ENCODE peak calls at places on chromosomes 16 and 17, in four cellular contexts. T is NCI-H187, K is head of caudate nucleus, Z is ELR. O is an unnamed sample.

GRCh38 chr16:88790312-88791150 is 5.5 kb upstream of the PIEZO1 start:
- DNase-seq in T (no peak), K (no peak), Z (peak), O (no peak)

GRCh38 chr16:84061236-84061830 is 18.7 kb upstream of the SLC38A8 start:
- DNase-seq in T (no peak), K (no peak), Z (no peak), O (no peak)

GRCh38 chr16:9364721-9365693 is 273.6 kb downstream of the HAPSTR1 start:
- DNase-seq in T (no peak), K (peak), Z (no peak), O (no peak)

GRCh38 chr17:7405413-7405881 is 1.6 kb upstream of the TMEM256 start:
- DNase-seq in T (no peak), K (peak), Z (peak), O (no peak)

GRCh38 chr17:46770818-46771600 is 47.5 kb downstream of the WNT3 start:
- DNase-seq in T (no peak), K (peak), Z (peak), O (peak)

GRCh38 chr17:34443832-34444469 is 80.9 kb upstream of the CCL1 start:
- DNase-seq in T (no peak), K (peak), Z (peak), O (no peak)

GRCh38 chr16:71555230-71555891 is 21.5 kb downstream of the TAT start:
- DNase-seq in T (no peak), K (no peak), Z (no peak), O (no peak)

GRCh38 chr17:83053021-83053778 is 26.2 kb upstream of the METRNL start:
- DNase-seq in T (no peak), K (no peak), Z (no peak), O (no peak)

GRCh38 chr17:30235386-30236296 is at the start of gene SLC6A4:
- DNase-seq in T (no peak), K (no peak), Z (peak), O (no peak)

GRCh38 chr16:3983081-3983520 is 102.6 kb upstream of the CREBBP start:
- DNase-seq in T (no peak), K (peak), Z (peak), O (peak)

GRCh38 chr16:24849641-24850040 is 3.9 kb downstream of the SLC5A11 start:
- DNase-seq in T (no peak), K (no peak), Z (no peak), O (no peak)

GRCh38 chr17:79083191-79083971 is 8.8 kb downstream of the ENGASE start:
- DNase-seq in T (no peak), K (no peak), Z (no peak), O (no peak)

GRCh38 chr16:66427036-66427446 is at the start of gene BEAN1:
- DNase-seq in T (no peak), K (no peak), Z (peak), O (no peak)

GRCh38 chr16:84700518-84701277 is 898 bp downstream of the USP10 start:
- DNase-seq in T (no peak), K (peak), Z (peak), O (peak)

GRCh38 chr16:53434436-53435065 is at the start of gene RBL2:
- DNase-seq in T (peak), K (peak), Z (peak), O (peak)

GRCh38 chr17:81870155-81870977 is 771 bp downstream of the ARHGDIA start:
- DNase-seq in T (no peak), K (no peak), Z (peak), O (peak)

GRCh38 chr17:43018932-43019331 is 3.3 kb downstream of the VAT1 start:
- DNase-seq in T (no peak), K (no peak), Z (no peak), O (no peak)

GRCh38 chr17:36133629-36134259 is 30.1 kb downstream of the CCL4 start:
- DNase-seq in T (peak), K (no peak), Z (no peak), O (no peak)

GRCh38 chr16:75341934-75342811 is 90.7 kb upstream of the BCAR1 start:
- DNase-seq in T (no peak), K (no peak), Z (peak), O (peak)

GRCh38 chr17:44910231-44911106 is 4.8 kb downstream of the GFAP start:
- DNase-seq in T (no peak), K (no peak), Z (no peak), O (no peak)

GRCh38 chr16:28210979-28211505 is 723 bp downstream of the XPO6 start:
- DNase-seq in T (no peak), K (peak), Z (peak), O (peak)

GRCh38 chr17:740240-741055 is 8.1 kb downstream of the TLCD3A start:
- DNase-seq in T (no peak), K (peak), Z (no peak), O (no peak)

GRCh38 chr17:2695243-2695960 is 16.2 kb downstream of the CLUH start:
- DNase-seq in T (no peak), K (no peak), Z (no peak), O (no peak)

GRCh38 chr17:67123692-67124091 is 79.3 kb downstream of the CACNG1 start:
- DNase-seq in T (no peak), K (no peak), Z (no peak), O (no peak)

GRCh38 chr16:67928561-67929364 is 2.9 kb downstream of the CTRL start:
- DNase-seq in T (peak), K (peak), Z (peak), O (peak)

GRCh38 chr17:73746314-73747073 is 102.2 kb upstream of the SDK2 start:
- DNase-seq in T (no peak), K (no peak), Z (no peak), O (no peak)

GRCh38 chr17:59369026-59369724 is 37.7 kb downstream of the YPEL2 start:
- DNase-seq in T (no peak), K (no peak), Z (no peak), O (no peak)

GRCh38 chr17:66939461-66940114 is 24.9 kb upstream of the CACNG4 start:
- DNase-seq in T (no peak), K (no peak), Z (no peak), O (no peak)

GRCh38 chr16:46896314-46896968 is 12.3 kb downstream of the GPT2 start:
- DNase-seq in T (no peak), K (no peak), Z (no peak), O (no peak)